ENCODE peak calls at places on chromosomes 11 and 22, in eight cellular contexts. L is G401, J is HT1080, G is tibial nerve, N is choroid plexus epithelial cell, X is GF-D8, C is gastrocnemius medialis, A is hypothalamus. R is an unnamed sample.

GRCh38 chr11:13268791-13269190 is 8.8 kb upstream of the BMAL1 start:
- DNase-seq in J (no peak), G (no peak), L (no peak), A (no peak), N (no peak), X (no peak), C (no peak), R (no peak)

GRCh38 chr11:132072044-132072879 is 701.8 kb downstream of the NTM start:
- DNase-seq in C (no peak), J (peak; percentile 100), N (peak; percentile 93), X (no peak), L (peak; percentile 28), A (no peak), G (no peak), R (peak; percentile 80)

GRCh38 chr11:111604392-111605009 is 2.3 kb downstream of the SIK2 start:
- DNase-seq in N (peak; percentile 68), L (peak; percentile 72), X (peak; percentile 52), G (peak; percentile 16), A (no peak), C (no peak), J (peak; percentile 51), R (no peak)

GRCh38 chr11:76408171-76408965 is 27.2 kb downstream of the GVQW3 start:
- DNase-seq in X (no peak), C (no peak), A (no peak), J (peak; percentile 28), G (no peak), N (no peak), L (peak; percentile 33), R (no peak)

GRCh38 chr22:30002861-30003489 is 77.3 kb upstream of the HORMAD2 start:
- DNase-seq in X (no peak), C (no peak), N (no peak), G (no peak), J (no peak), L (no peak), A (no peak), R (no peak)

GRCh38 chr11:132883241-132883640 is 649.1 kb downstream of the OPCML start:
- DNase-seq in X (no peak), G (no peak), C (no peak), A (no peak), J (no peak), L (no peak), N (no peak), R (no peak)

GRCh38 chr22:38110863-38111852 is 674 bp upstream of the BAIAP2L2 start:
- DNase-seq in L (no peak), C (no peak), J (no peak), X (no peak), G (no peak), N (no peak), A (no peak), R (no peak)

GRCh38 chr11:110251837-110252236 is 44.6 kb downstream of the RDX start:
- DNase-seq in L (peak; percentile 31), A (no peak), N (peak; percentile 79), C (peak; percentile 76), G (no peak), J (peak; percentile 76), X (no peak), R (peak; percentile 13)

GRCh38 chr11:34198523-34198922 is 93.1 kb downstream of the NAT10 start:
- DNase-seq in L (no peak), C (no peak), N (no peak), A (no peak), J (peak; percentile 74), G (no peak), X (no peak), R (no peak)

GRCh38 chr11:100536979-100537378 is 150.1 kb upstream of the ARHGAP42 start:
- DNase-seq in X (no peak), N (no peak), J (no peak), G (no peak), C (no peak), A (no peak), L (no peak), R (no peak)

GRCh38 chr22:20531404-20532181 is 24.2 kb downstream of the MED15 start:
- DNase-seq in G (no peak), C (peak; percentile 84), A (no peak), L (no peak), N (peak; percentile 86), X (no peak), J (peak; percentile 98), R (peak; percentile 91)

GRCh38 chr11:116498161-116498560 is 274.6 kb downstream of the BUD13 start:
- DNase-seq in G (no peak), X (no peak), C (no peak), J (no peak), L (peak; percentile 79), N (no peak), A (no peak), R (no peak)

GRCh38 chr11:64385953-64386704 is 27.2 kb downstream of the RPS6KA4 start:
- DNase-seq in G (no peak), X (peak; percentile 84), N (peak; percentile 17), J (peak; percentile 79), L (no peak), A (no peak), C (no peak), R (no peak)

GRCh38 chr22:28780296-28780695 is 7.8 kb downstream of the CCDC117 start:
- DNase-seq in X (no peak), N (no peak), G (no peak), C (no peak), L (no peak), J (no peak), A (no peak), R (no peak)

GRCh38 chr11:57339305-57339704 is 1.2 kb downstream of the P2RX3 start:
- DNase-seq in C (no peak), J (no peak), N (no peak), G (no peak), A (no peak), X (no peak), L (no peak), R (no peak)

GRCh38 chr11:66976048-66976467 is 954 bp downstream of the C11orf86 start:
- DNase-seq in L (no peak), X (no peak), J (peak; percentile 35), G (no peak), A (no peak), C (no peak), N (peak; percentile 42), R (no peak)

GRCh38 chr22:19814428-19814827 is 40.2 kb downstream of the GNB1L start:
- DNase-seq in C (no peak), A (no peak), J (no peak), N (no peak), L (no peak), G (no peak), X (no peak), R (no peak)

R was measured in amniotic stem cell.